ENCODE peak calls at places on chromosomes 16 and 17, in six cellular contexts. K, D, Y, J, V and P are unnamed samples.
A peak's percentile ranks its signal among the peaks of the same experiment; 100 is the strongest.

GRCh38 chr17:3040882-3041281 is 22.5 kb downstream of the OR1D5 start:
- DNase-seq in K (no peak), D (no peak), Y (no peak), J (no peak), V (no peak), P (no peak)

GRCh38 chr16:67967183-67967955 is 1.1 kb downstream of the SLC12A4 start:
- DNase-seq in K (no peak), D (no peak), Y (no peak), J (peak; percentile 11), V (no peak), P (no peak)

GRCh38 chr16:17414916-17415315 is 55.8 kb downstream of the XYLT1 start:
- DNase-seq in K (no peak), D (no peak), Y (no peak), J (no peak), V (no peak), P (no peak)

GRCh38 chr16:89185062-89185751 is 13.7 kb downstream of the CDH15 start:
- DNase-seq in K (peak; percentile 8), D (no peak), Y (no peak), J (no peak), V (no peak), P (no peak)

GRCh38 chr16:35735403-35736251 is 2276.2 kb downstream of the TP53TG3F start:
- DNase-seq in K (no peak), D (no peak), Y (no peak), J (no peak), V (no peak), P (no peak)

GRCh38 chr17:74006366-74006765 is 197.1 kb upstream of the RPL38 start:
- DNase-seq in K (no peak), D (no peak), Y (no peak), J (no peak), V (no peak), P (no peak)

GRCh38 chr17:5837055-5837491 is 233.1 kb upstream of the WSCD1 start:
- DNase-seq in K (no peak), D (no peak), Y (no peak), J (peak; percentile 92), V (no peak), P (no peak)

GRCh38 chr17:18179804-18180203 is 3.8 kb upstream of the ALKBH5 start:
- DNase-seq in K (no peak), D (no peak), Y (no peak), J (no peak), V (no peak), P (no peak)

GRCh38 chr16:28526201-28527099 is 12.3 kb downstream of the NUPR1 start:
- DNase-seq in K (no peak), D (no peak), Y (no peak), J (no peak), V (no peak), P (peak; percentile 48)

GRCh38 chr17:48351916-48352332 is 78.1 kb downstream of the SKAP1 start:
- DNase-seq in K (no peak), D (peak; percentile 77), Y (no peak), J (peak; percentile 75), V (peak; percentile 34), P (no peak)

GRCh38 chr16:8869212-8869987 is 594 bp upstream of the CARHSP1 start:
- DNase-seq in K (no peak), D (no peak), Y (no peak), J (no peak), V (peak; percentile 77), P (no peak)

GRCh38 chr16:3259097-3259496 is 2.7 kb upstream of the MEFV start:
- DNase-seq in K (no peak), D (no peak), Y (no peak), J (no peak), V (no peak), P (peak; percentile 46)

GRCh38 chr17:1104222-1104621 is 75.6 kb downstream of the ABR start:
- DNase-seq in K (peak; percentile 68), D (no peak), Y (no peak), J (no peak), V (no peak), P (no peak)

GRCh38 chr17:3773511-3773910 is 27.5 kb downstream of the ITGAE start:
- DNase-seq in K (no peak), D (peak; percentile 62), Y (no peak), J (peak; percentile 54), V (no peak), P (no peak)

GRCh38 chr17:3896108-3897099 is 3.6 kb upstream of the CAMKK1 start:
- DNase-seq in K (no peak), D (no peak), Y (no peak), J (no peak), V (no peak), P (no peak)

GRCh38 chr17:75365009-75365930 is 40.2 kb downstream of the GRB2 start:
- DNase-seq in K (no peak), D (no peak), Y (no peak), J (no peak), V (peak; percentile 21), P (no peak)

GRCh38 chr17:34706029-34706428 is 126.6 kb downstream of the TMEM132E start:
- DNase-seq in K (peak; percentile 13), D (peak; percentile 5), Y (no peak), J (peak; percentile 16), V (peak; percentile 82), P (peak; percentile 43)

GRCh38 chr16:56481468-56482112 is 30.2 kb downstream of the OGFOD1 start:
- DNase-seq in K (no peak), D (peak; percentile 19), Y (no peak), J (peak; percentile 2), V (no peak), P (no peak)

GRCh38 chr16:74064120-74064735 is 232.4 kb upstream of the PSMD7 start:
- DNase-seq in K (no peak), D (peak; percentile 67), Y (no peak), J (no peak), V (no peak), P (no peak)

GRCh38 chr16:88921603-88921995 is 55.1 kb upstream of the PABPN1L start:
- DNase-seq in K (no peak), D (no peak), Y (no peak), J (no peak), V (no peak), P (no peak)

GRCh38 chr17:58452738-58453137 is 35.4 kb upstream of the RNF43 start:
- DNase-seq in K (no peak), D (peak; percentile 1), Y (no peak), J (peak; percentile 39), V (no peak), P (no peak)

GRCh38 chr16:3025032-3026002 is 1.5 kb downstream of the THOC6 start:
- DNase-seq in K (no peak), D (no peak), Y (no peak), J (no peak), V (no peak), P (no peak)

GRCh38 chr17:4150106-4150505 is 7.1 kb downstream of the CYB5D2 start:
- DNase-seq in K (no peak), D (no peak), Y (no peak), J (no peak), V (no peak), P (no peak)

GRCh38 chr16:82630219-82630618 is 3.5 kb downstream of the CDH13 start:
- DNase-seq in K (no peak), D (peak; percentile 34), Y (no peak), J (peak; percentile 55), V (no peak), P (no peak)

GRCh38 chr16:82633964-82634600 is 7.3 kb downstream of the CDH13 start:
- DNase-seq in K (peak; percentile 42), D (no peak), Y (no peak), J (peak; percentile 25), V (no peak), P (no peak)

GRCh38 chr16:82629441-82630027 is 2.8 kb downstream of the CDH13 start:
- DNase-seq in K (no peak), D (peak; percentile 49), Y (peak; percentile 16), J (peak; percentile 88), V (peak; percentile 38), P (no peak)

GRCh38 chr16:82630688-82631087 is 3.9 kb downstream of the CDH13 start:
- DNase-seq in K (no peak), D (peak; percentile 61), Y (no peak), J (peak; percentile 35), V (no peak), P (no peak)

GRCh38 chr16:82631701-82632685 is 5.2 kb downstream of the CDH13 start:
- DNase-seq in K (no peak), D (peak; percentile 21), Y (no peak), J (peak; percentile 19), V (peak; percentile 25), P (no peak)
- TF ChIP-seq CTCF in K (peak; percentile 38), D (peak; percentile 2), Y (peak; percentile 26), J (peak; percentile 24), V (peak; percentile 42), P (no peak)

DNA sequence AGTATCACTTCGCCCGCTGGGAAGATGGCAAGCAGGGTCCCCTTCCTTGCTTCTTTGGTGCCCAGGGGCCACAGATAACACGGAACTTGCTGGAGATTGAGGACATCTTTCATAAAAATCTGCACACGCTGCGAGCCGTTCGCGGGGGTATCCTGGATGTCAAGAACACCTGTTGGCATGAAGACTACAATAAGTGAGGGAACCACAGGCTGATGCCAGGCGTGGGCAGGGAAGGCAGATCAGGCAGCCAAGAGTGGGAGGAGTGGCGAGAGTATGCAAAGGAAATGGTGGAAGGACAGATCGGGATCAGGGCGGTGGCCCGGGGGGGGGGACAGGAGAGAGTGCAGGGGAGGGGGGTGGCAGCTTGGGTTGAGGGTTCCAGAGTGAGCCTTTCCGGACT is 22.2 kb downstream of the DNAH2 start:
- DNase-seq in K (no peak), D (no peak), Y (no peak), J (no peak), V (no peak), P (no peak)
- H3K27me3 ChIP-seq in K (peaks cover 31% of the 10 kb centered on the region), D (peaks cover 32% of the 10 kb centered on the region), Y (no peaks in the 10 kb centered on the region), J (no peaks in the 10 kb centered on the region), V (peaks cover 20% of the 10 kb centered on the region), P (no peaks in the 10 kb centered on the region)

DNA sequence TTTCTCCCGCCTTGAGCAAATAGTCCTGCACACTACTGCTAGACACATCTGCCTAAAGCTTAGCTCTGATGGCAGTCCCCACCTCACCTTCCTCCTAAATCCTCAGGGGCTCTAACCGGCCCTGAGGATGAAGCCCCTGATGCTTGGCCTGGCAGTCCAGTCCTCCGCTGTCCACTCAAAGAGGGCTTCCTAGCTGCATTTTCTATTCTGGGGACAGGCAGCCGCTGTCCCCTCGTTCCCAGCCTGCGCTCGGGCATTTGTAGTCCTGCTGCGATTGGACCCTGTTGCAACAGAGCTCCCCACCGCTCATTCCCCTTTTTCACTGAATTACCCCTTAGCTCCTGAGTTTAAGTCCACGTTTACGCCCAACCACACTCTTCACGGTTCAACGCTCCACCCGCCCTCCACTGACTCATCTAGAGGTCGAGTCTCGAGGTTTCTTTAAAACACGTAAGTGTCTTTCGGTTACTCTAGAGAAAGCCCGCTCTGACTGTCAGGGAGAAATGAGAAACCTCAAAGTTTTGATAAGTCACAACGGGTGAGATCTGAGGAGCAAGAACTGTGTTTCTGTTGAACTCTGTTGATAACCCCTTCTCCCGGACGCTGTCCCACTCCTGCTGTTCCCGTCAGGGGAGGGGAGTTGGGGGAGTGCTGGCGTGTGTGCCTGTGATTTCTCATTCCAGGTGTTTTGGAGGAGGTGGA is 4.5 kb downstream of the CCR7 start:
- DNase-seq in K (no peak), D (peak; percentile 76), Y (peak; percentile 24), J (no peak), V (no peak), P (no peak)
- H3K4me3 ChIP-seq in K (peak overlapping the region; percentile 12), D (no peak overlapping the region), Y (no peak overlapping the region), J (no peak overlapping the region), V (no peak overlapping the region), P (peak overlapping the region; percentile 30)

DNA sequence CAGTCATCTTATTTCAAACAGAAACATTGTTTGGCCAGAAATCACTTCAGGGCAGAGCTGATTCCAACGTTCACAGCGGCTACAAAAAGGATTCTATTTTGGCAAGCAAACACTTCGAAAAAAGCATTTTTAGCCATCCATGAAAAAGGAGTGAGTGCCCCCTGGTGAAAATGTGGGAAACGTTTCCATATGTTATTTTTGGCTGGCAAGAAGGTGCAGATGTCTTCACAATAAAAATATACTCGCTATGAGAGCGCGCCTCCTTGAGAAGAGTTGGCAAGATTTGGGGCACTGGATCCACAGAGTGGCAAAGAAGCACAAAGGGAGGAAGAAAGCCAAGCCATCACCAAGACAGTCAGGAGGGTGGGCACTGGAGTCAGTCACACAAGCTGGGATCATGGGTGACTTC is 191.1 kb downstream of the CHD9NB start:
- DNase-seq in K (no peak), D (peak; percentile 49), Y (no peak), J (peak; percentile 6), V (peak; percentile 61), P (peak; percentile 43)
- TF ChIP-seq CTCF in K (peak; percentile 7), D (no peak), Y (no peak), J (no peak), V (peak; percentile 69), P (peak; percentile 14)